ENCODE peak calls at places on chromosomes 1 and 21, in seven cellular contexts. Y is substantia nigra; N is cardiac fibroblast; A is GM10248; M is activated CD4-positive, alpha-beta T cell treated with anti-CD3 and anti-CD28 coated beads, Interleukin-2, amount 50 U/mL, for 4 hours; J is neural progenitor cell; E is iris pigment epithelial cell. K is an unnamed sample.

GRCh38 chr1:117586747-117587478 is 18.9 kb upstream of the TENT5C start:
- DNase-seq in Y (no peak), N (no peak), A (no peak), M (no peak), J (no peak), E (no peak), K (no peak)

GRCh38 chr1:155253208-155253607 is 2.1 kb downstream of the ENTREP3 start:
- DNase-seq in Y (no peak), N (no peak), A (no peak), M (no peak), J (no peak), E (no peak), K (no peak)

GRCh38 chr1:80767711-80768110 is 1033.0 kb upstream of the ADGRL2 start:
- DNase-seq in Y (no peak), N (no peak), A (no peak), M (no peak), J (no peak), E (no peak), K (no peak)

GRCh38 chr1:164678289-164678688 is 119.3 kb downstream of the PBX1 start:
- DNase-seq in Y (peak; percentile 39), N (no peak), A (no peak), M (no peak), J (no peak), E (no peak), K (no peak)

GRCh38 chr1:29668761-29669487 is 432.6 kb downstream of the PTPRU start:
- DNase-seq in Y (no peak), N (no peak), A (no peak), M (no peak), J (no peak), E (no peak), K (no peak)

GRCh38 chr1:88700383-88701013 is 16.4 kb downstream of the PKN2 start:
- DNase-seq in Y (no peak), N (no peak), A (no peak), M (no peak), J (no peak), E (no peak), K (no peak)

GRCh38 chr1:18072066-18072465 is 35.5 kb upstream of the IGSF21 start:
- DNase-seq in Y (no peak), N (no peak), A (no peak), M (no peak), J (no peak), E (no peak), K (no peak)

GRCh38 chr1:93443456-93443855 is 4.5 kb upstream of the FNBP1L start:
- DNase-seq in Y (no peak), N (no peak), A (no peak), M (no peak), J (no peak), E (no peak), K (no peak)

GRCh38 chr1:47405697-47406096 is 10.4 kb upstream of the FOXE3 start:
- DNase-seq in Y (no peak), N (no peak), A (no peak), M (no peak), J (no peak), E (no peak), K (no peak)

GRCh38 chr1:8371372-8371991 is 53.6 kb downstream of the SLC45A1 start:
- DNase-seq in Y (no peak), N (no peak), A (no peak), M (no peak), J (no peak), E (no peak), K (no peak)

GRCh38 chr1:6822530-6823359 is 37.5 kb downstream of the CAMTA1 start:
- DNase-seq in Y (no peak), N (no peak), A (peak; percentile 28), M (no peak), J (no peak), E (no peak), K (no peak)

GRCh38 chr1:208216062-208216461 is 28.1 kb downstream of the PLXNA2 start:
- DNase-seq in Y (no peak), N (peak; percentile 58), A (no peak), M (no peak), J (no peak), E (peak; percentile 73), K (peak; percentile 74)

GRCh38 chr21:36980280-36981048 is 14.0 kb upstream of the HLCS start:
- DNase-seq in Y (no peak), N (peak; percentile 33), A (peak; percentile 26), M (no peak), J (peak; percentile 52), E (no peak), K (peak; percentile 30)

GRCh38 chr1:199948587-199949280 is 78.8 kb upstream of the NR5A2 start:
- DNase-seq in Y (no peak), N (peak; percentile 6), A (no peak), M (no peak), J (no peak), E (peak; percentile 43), K (no peak)

GRCh38 chr1:32496127-32496526 is 31.3 kb downstream of the ZBTB8B start:
- DNase-seq in Y (no peak), N (peak; percentile 78), A (no peak), M (no peak), J (no peak), E (peak; percentile 86), K (peak; percentile 52)

GRCh38 chr1:208045410-208046252 is 134.7 kb upstream of the CD34 start:
- DNase-seq in Y (no peak), N (no peak), A (no peak), M (no peak), J (no peak), E (no peak), K (no peak)

GRCh38 chr1:86765073-86765472 is 60.7 kb downstream of the SH3GLB1 start:
- DNase-seq in Y (no peak), N (peak; percentile 64), A (no peak), M (no peak), J (peak; percentile 32), E (peak; percentile 38), K (no peak)

GRCh38 chr1:106910798-106911197 is 145.7 kb upstream of the PRMT6 start:
- DNase-seq in Y (no peak), N (no peak), A (no peak), M (no peak), J (no peak), E (no peak), K (peak; percentile 0)

GRCh38 chr1:39230261-39231190 is 26.0 kb downstream of the MACF1 start:
- DNase-seq in Y (no peak), N (no peak), A (peak; percentile 52), M (peak; percentile 47), J (peak; percentile 7), E (peak; percentile 8), K (peak; percentile 32)

GRCh38 chr21:31476551-31477120 is 132.6 kb upstream of the TIAM1 start:
- DNase-seq in Y (no peak), N (peak; percentile 29), A (no peak), M (no peak), J (no peak), E (peak; percentile 38), K (peak; percentile 12)

GRCh38 chr1:207603777-207604176 is 41.2 kb upstream of the CR1L start:
- DNase-seq in Y (no peak), N (no peak), A (no peak), M (no peak), J (no peak), E (peak; percentile 51), K (peak; percentile 22)

GRCh38 chr1:81954388-81955023 is 153.8 kb downstream of the ADGRL2 start:
- DNase-seq in Y (no peak), N (no peak), A (no peak), M (no peak), J (no peak), E (no peak), K (no peak)

GRCh38 chr1:168225476-168226190 is at the start of gene SFT2D2:
- DNase-seq in Y (peak; percentile 72), N (peak; percentile 77), A (peak; percentile 91), M (peak; percentile 65), J (peak; percentile 73), E (peak; percentile 77), K (peak; percentile 69)

GRCh38 chr1:173050865-173051264 is at the start of gene TNFSF18:
- DNase-seq in Y (no peak), N (peak; percentile 78), A (no peak), M (no peak), J (no peak), E (peak; percentile 86), K (peak; percentile 77)

GRCh38 chr1:6350416-6351088 is 43.0 kb downstream of the ACOT7 start:
- DNase-seq in Y (peak; percentile 46), N (peak; percentile 43), A (no peak), M (no peak), J (no peak), E (no peak), K (no peak)

K was measured in LHCN-M2.